ENCODE peak calls at places on chromosomes 5 and 9, in ten cellular contexts. N is ascending aorta; G is IMR-90; H is mammary epithelial cell; F is neuronal stem cell; I is MG63; V is CD4-positive, alpha-beta T cell; Y is tibial artery; A is breast epithelium; J is uterus. D is an unnamed sample.
A peak's percentile ranks its signal among the peaks of the same experiment; 100 is the strongest.

GRCh38 chr9:93818237-93818636 is 136.9 kb downstream of the BARX1 start:
- DNase-seq in J (no peak), A (no peak), N (no peak), H (no peak), Y (no peak), V (no peak), G (no peak), I (no peak), F (no peak), D (no peak)

GRCh38 chr9:127194881-127195713 is 69.5 kb upstream of the GARNL3 start:
- DNase-seq in Y (no peak), J (no peak), N (no peak), A (no peak), H (peak; percentile 54), G (peak; percentile 37), V (no peak), F (no peak), I (peak; percentile 26), D (no peak)

GRCh38 chr5:139669681-139670368 is 21.7 kb downstream of the CXXC5 start:
- DNase-seq in V (no peak), Y (no peak), N (no peak), J (no peak), H (no peak), G (no peak), F (no peak), I (no peak), A (no peak), D (no peak)

GRCh38 chr9:23611874-23612273 is 214.2 kb downstream of the ELAVL2 start:
- DNase-seq in G (no peak), H (no peak), J (no peak), N (no peak), A (no peak), F (no peak), V (no peak), Y (no peak), I (no peak), D (no peak)

GRCh38 chr5:73615085-73615484 is 10.9 kb upstream of the ARHGEF28 start:
- DNase-seq in A (no peak), V (no peak), J (no peak), F (no peak), I (no peak), N (no peak), G (no peak), Y (no peak), H (peak; percentile 80), D (no peak)

GRCh38 chr9:38294561-38294960 is 97.9 kb upstream of the ALDH1B1 start:
- DNase-seq in H (no peak), V (no peak), J (no peak), F (no peak), G (no peak), A (no peak), Y (peak; percentile 31), N (no peak), I (no peak), D (no peak)

GRCh38 chr5:15105799-15106393 is 234.3 kb upstream of the ANKH start:
- DNase-seq in A (no peak), I (peak; percentile 59), N (no peak), J (peak; percentile 19), G (peak; percentile 54), V (no peak), F (peak; percentile 52), Y (no peak), H (peak; percentile 41), D (no peak)

GRCh38 chr5:52948418-52949076 is 40.6 kb upstream of the ITGA2 start:
- DNase-seq in A (peak; percentile 71), Y (peak; percentile 74), H (peak; percentile 78), G (peak; percentile 89), N (no peak), J (peak; percentile 65), F (peak; percentile 50), V (peak; percentile 42), I (peak; percentile 49), D (peak; percentile 17)

GRCh38 chr9:33263131-33263935 is 1.2 kb downstream of the BAG1 start:
- DNase-seq in Y (peak; percentile 23), H (peak; percentile 35), J (no peak), N (no peak), G (no peak), V (no peak), F (no peak), I (no peak), A (no peak), D (no peak)

GRCh38 chr9:96766199-96766598 is 11.7 kb downstream of the ZNF510 start:
- DNase-seq in A (no peak), V (no peak), H (no peak), J (no peak), Y (no peak), F (no peak), I (no peak), G (no peak), N (no peak), D (no peak)

GRCh38 chr9:96758845-96759673 is 18.8 kb downstream of the ZNF510 start:
- DNase-seq in Y (no peak), A (no peak), I (no peak), H (no peak), G (no peak), F (no peak), N (no peak), V (no peak), J (no peak), D (no peak)

DNA sequence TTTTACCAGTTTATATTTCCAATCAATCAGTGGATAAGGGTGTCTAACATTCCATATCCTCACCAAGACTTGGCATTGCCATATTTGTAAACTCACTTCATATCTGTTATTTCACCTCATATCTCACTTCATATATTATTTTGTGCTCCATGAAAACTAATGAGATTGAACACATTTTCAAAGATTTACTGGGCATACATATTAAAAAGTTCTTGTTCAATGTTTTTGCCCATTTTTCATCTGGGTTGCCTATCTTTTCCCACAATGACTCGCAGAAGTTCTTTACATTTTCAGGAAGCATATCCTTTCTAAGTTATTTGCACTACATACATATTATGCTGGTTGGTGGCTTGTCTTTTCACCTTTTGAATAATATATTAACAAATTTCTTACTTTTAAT is 15.3 kb downstream of the ZNF510 start:
- DNase-seq in G (no peak), H (no peak), A (no peak), Y (no peak), J (no peak), N (no peak), I (no peak), V (no peak), F (no peak), D (no peak)
- H3K9me3 ChIP-seq in G (peaks cover 66% of the 10 kb centered on the region), H (peaks cover 70% of the 10 kb centered on the region), A (peaks cover 100% of the 10 kb centered on the region), Y (peaks cover 100% of the 10 kb centered on the region), J (peaks cover 99% of the 10 kb centered on the region), N (peaks cover 91% of the 10 kb centered on the region), I (peaks cover 57% of the 10 kb centered on the region), V (peaks cover 97% of the 10 kb centered on the region), F (peaks cover 37% of the 10 kb centered on the region), D (peaks cover 78% of the 10 kb centered on the region)

GRCh38 chr9:89328064-89328463 is 9.8 kb downstream of the SECISBP2 start:
- DNase-seq in Y (no peak), V (no peak), A (no peak), F (no peak), I (peak; percentile 63), G (peak; percentile 36), J (no peak), H (no peak), N (no peak), D (no peak)

GRCh38 chr9:89325733-89326132 is 7.4 kb downstream of the SECISBP2 start:
- DNase-seq in H (no peak), J (no peak), V (no peak), I (no peak), G (no peak), N (no peak), Y (no peak), F (no peak), A (no peak), D (no peak)

GRCh38 chr9:89319015-89319905 is 960 bp downstream of the SECISBP2 start:
- DNase-seq in J (no peak), V (no peak), G (no peak), H (no peak), F (no peak), Y (no peak), N (no peak), I (no peak), A (no peak), D (no peak)

GRCh38 chr9:89318123-89319014 is at the start of gene SECISBP2:
- DNase-seq in V (peak; percentile 85), F (peak; percentile 94), Y (peak; percentile 96), N (peak; percentile 89), G (peak; percentile 97), H (peak; percentile 95), J (peak; percentile 94), A (peak; percentile 96), I (peak; percentile 96), D (peak; percentile 88)

DNA sequence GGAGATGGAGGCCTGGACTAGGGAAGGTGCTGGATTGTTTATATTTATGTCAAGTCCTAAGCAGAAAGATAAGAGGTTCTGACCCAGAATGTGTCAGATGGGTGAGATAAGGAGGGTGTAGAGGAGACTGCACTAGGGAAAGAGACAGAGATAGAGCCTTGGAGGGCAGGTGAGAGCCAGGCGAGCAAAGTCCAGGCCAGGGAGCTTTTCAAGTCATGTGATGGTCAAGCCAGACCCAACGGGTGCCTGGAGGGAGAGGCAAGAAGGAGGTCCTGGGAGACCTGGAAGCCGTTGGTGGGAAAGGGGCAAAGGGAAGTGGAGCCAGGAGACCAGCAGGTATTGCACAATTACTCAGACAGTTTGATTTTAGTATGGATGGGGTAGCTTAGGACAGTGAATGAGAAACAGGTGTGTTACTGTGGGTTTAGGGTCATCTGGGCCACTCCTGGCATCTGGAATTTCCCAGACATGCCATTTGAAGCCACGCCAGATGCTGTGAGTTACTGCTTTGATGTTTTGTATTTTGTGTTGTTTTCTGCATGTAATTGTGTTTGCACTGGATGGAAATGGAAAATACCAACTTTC is 5.0 kb downstream of the SECISBP2 start:
- DNase-seq in I (no peak), A (no peak), V (no peak), F (no peak), N (no peak), G (no peak), J (no peak), Y (no peak), H (peak; percentile 12), D (no peak)
- H3K9me3 ChIP-seq in I (no peaks in the 10 kb centered on the region), A (no peaks in the 10 kb centered on the region), V (no peaks in the 10 kb centered on the region), F (no peaks in the 10 kb centered on the region), N (no peaks in the 10 kb centered on the region), G (no peaks in the 10 kb centered on the region), J (no peaks in the 10 kb centered on the region), Y (no peaks in the 10 kb centered on the region), H (no peaks in the 10 kb centered on the region), D (no peaks in the 10 kb centered on the region)

DNA sequence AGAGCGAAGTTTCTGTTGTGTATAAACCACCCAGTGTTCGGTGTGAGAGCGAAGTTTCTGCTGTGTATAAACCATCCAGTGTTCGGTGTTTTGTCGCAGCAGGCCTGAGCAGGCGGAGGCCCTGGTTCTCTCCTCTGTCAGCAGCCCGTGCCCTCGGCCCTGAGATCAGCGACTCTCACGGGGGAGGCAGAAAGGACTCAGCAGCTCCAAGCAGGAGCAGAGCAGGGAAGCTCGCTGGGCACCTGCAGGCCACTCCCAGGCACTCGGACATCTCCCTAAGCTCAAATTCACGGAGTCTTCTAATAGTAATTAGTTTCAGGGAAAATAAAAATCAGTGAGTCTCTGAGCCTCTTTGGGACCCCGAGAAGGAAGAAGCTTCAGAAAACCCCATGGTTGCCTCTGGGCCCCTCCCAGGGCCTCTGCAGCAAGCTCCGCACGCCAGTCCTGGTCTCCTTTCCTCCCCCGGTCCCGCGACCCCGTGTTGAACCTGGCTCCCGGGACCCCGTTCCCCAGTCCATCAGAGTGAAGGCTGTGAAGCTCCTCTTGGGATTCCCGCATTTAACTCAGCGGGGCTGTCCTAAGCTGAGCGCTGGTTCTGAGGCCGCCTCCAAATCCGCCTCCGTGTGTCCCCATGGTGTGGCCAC is 81.9 kb upstream of the ADAMTS2 start:
- DNase-seq in N (no peak), J (no peak), I (no peak), V (no peak), G (no peak), A (no peak), F (no peak), H (no peak), Y (no peak), D (no peak)
- H3K9me3 ChIP-seq in N (peaks cover 4% of the 10 kb centered on the region), J (no peaks in the 10 kb centered on the region), I (no peaks in the 10 kb centered on the region), V (no peaks in the 10 kb centered on the region), G (peaks cover 6% of the 10 kb centered on the region), A (no peaks in the 10 kb centered on the region), F (no peaks in the 10 kb centered on the region), H (peaks cover 30% of the 10 kb centered on the region), Y (no peaks in the 10 kb centered on the region), D (no peaks in the 10 kb centered on the region)

GRCh38 chr9:100193078-100193477 is 94.0 kb downstream of the INVS start:
- DNase-seq in I (no peak), Y (no peak), H (no peak), A (no peak), V (no peak), J (no peak), G (no peak), N (no peak), F (no peak), D (no peak)
- H3K9me3 ChIP-seq in I (peaks cover 14% of the 10 kb centered on the region), Y (peaks cover 31% of the 10 kb centered on the region), H (peaks cover 4% of the 10 kb centered on the region), A (peaks cover 50% of the 10 kb centered on the region), V (peaks cover 27% of the 10 kb centered on the region), J (peaks cover 43% of the 10 kb centered on the region), G (peaks cover 10% of the 10 kb centered on the region), N (peaks cover 30% of the 10 kb centered on the region), F (peaks cover 2% of the 10 kb centered on the region), D (peaks cover 11% of the 10 kb centered on the region)

D was measured in T-helper 17 cell.